ENCODE peak calls at places on chromosomes 5 and 9, in five cellular contexts. Z is endothelial cell of umbilical vein, P is GM23248, J is SK-N-SH, Q is IMR-90. I is an unnamed sample.

GRCh38 chr9:111754800-111755199 is 39.9 kb downstream of the SHOC1 start:
- DNase-seq in P (no peak), Q (no peak), Z (no peak), J (no peak), I (no peak)

GRCh38 chr5:50730336-50730735 is 63.9 kb downstream of the PARP8 start:
- DNase-seq in Q (no peak), Z (no peak), P (no peak), J (no peak), I (no peak)

GRCh38 chr9:124264812-124265211 is 7.1 kb downstream of the NEK6 start:
- DNase-seq in P (no peak), J (no peak), Z (no peak), Q (peak), I (peak)

GRCh38 chr5:66661149-66661548 is 65.0 kb downstream of the MAST4 start:
- DNase-seq in P (peak), J (no peak), Q (peak), Z (no peak), I (no peak)

GRCh38 chr5:74865293-74865798 is 841 bp downstream of the FAM169A start:
- DNase-seq in J (peak), P (no peak), Q (no peak), Z (no peak), I (no peak)

GRCh38 chr5:157126-157715 is 34.1 kb upstream of the LRRC14B start:
- DNase-seq in Q (no peak), P (no peak), J (no peak), Z (no peak), I (peak)

GRCh38 chr5:93621340-93621872 is 38.4 kb downstream of the NR2F1 start:
- DNase-seq in P (no peak), Z (peak), J (peak), Q (peak), I (peak)

GRCh38 chr5:17343675-17344074 is 126.2 kb downstream of the BASP1 start:
- DNase-seq in Z (peak), Q (peak), P (peak), J (no peak), I (peak)

GRCh38 chr5:68299575-68299974 is 84.0 kb downstream of the PIK3R1 start:
- DNase-seq in J (no peak), P (no peak), Z (no peak), Q (peak), I (no peak)

GRCh38 chr9:114372971-114373591 is 14.7 kb downstream of the AKNA start:
- DNase-seq in J (no peak), Q (no peak), Z (no peak), P (no peak), I (no peak)

GRCh38 chr5:1288439-1289335 is 6.2 kb downstream of the TERT start:
- DNase-seq in Z (no peak), Q (no peak), J (no peak), P (no peak), I (peak)

GRCh38 chr5:68290260-68290674 is 74.7 kb downstream of the PIK3R1 start:
- DNase-seq in Z (no peak), Q (peak), J (peak), P (peak), I (peak)

GRCh38 chr5:148476302-148476701 is 92.5 kb downstream of the FBXO38 start:
- DNase-seq in Z (no peak), J (no peak), Q (no peak), P (no peak), I (no peak)

GRCh38 chr5:105413406-105413990 is 1850.9 kb upstream of the NUDT12 start:
- DNase-seq in Z (no peak), P (no peak), J (no peak), Q (no peak), I (peak)

GRCh38 chr5:132237670-132238069 is 10.0 kb upstream of the P4HA2 start:
- DNase-seq in J (no peak), Z (no peak), P (no peak), Q (no peak), I (no peak)

GRCh38 chr9:99666571-99666970 is 155.1 kb upstream of the NR4A3 start:
- DNase-seq in J (peak), Q (no peak), Z (no peak), P (no peak), I (no peak)

GRCh38 chr9:30711591-30711990 is 1672.9 kb upstream of the ACO1 start:
- DNase-seq in P (no peak), Q (no peak), Z (no peak), J (no peak), I (no peak)

GRCh38 chr9:121670447-121670846 is 19.0 kb downstream of the DAB2IP start:
- DNase-seq in J (no peak), Q (peak), P (peak), Z (no peak), I (peak)

GRCh38 chr9:132991351-132992300 is 13.1 kb downstream of the GFI1B start:
- DNase-seq in Z (no peak), P (no peak), Q (no peak), J (peak), I (no peak)

GRCh38 chr5:14148890-14149671 is 5.9 kb downstream of the TRIO start:
- DNase-seq in P (no peak), J (no peak), Z (no peak), Q (no peak), I (no peak)

GRCh38 chr5:1111727-1112289 is at the start of gene SLC12A7:
- DNase-seq in Z (peak), P (peak), Q (no peak), J (peak), I (peak)

GRCh38 chr9:125755340-125755739 is 8.2 kb downstream of the PBX3 start:
- DNase-seq in Z (no peak), P (no peak), Q (no peak), J (peak), I (no peak)

GRCh38 chr9:131696163-131696439 is 43.8 kb downstream of the RAPGEF1 start:
- DNase-seq in Q (no peak), Z (no peak), J (no peak), P (no peak), I (no peak)

GRCh38 chr5:168290902-168291280 is 554 bp upstream of the WWC1 start:
- DNase-seq in Z (no peak), Q (no peak), J (no peak), P (no peak), I (no peak)

GRCh38 chr5:1414311-1415058 is 30.8 kb downstream of the SLC6A3 start:
- DNase-seq in J (peak), Z (no peak), P (peak), Q (no peak), I (no peak)

GRCh38 chr5:142749321-142749720 is 20.9 kb upstream of the ARHGAP26 start:
- DNase-seq in Q (peak), P (peak), Z (peak), J (no peak), I (no peak)

GRCh38 chr9:128899566-128900322 is 17.8 kb downstream of the LRRC8A start:
- DNase-seq in Z (no peak), J (no peak), P (peak), Q (no peak), I (peak)

GRCh38 chr5:181100121-181101015 is 30.6 kb downstream of the OR2V1 start:
- DNase-seq in Z (peak), J (peak), Q (no peak), P (peak), I (no peak)

GRCh38 chr9:132994410-132995120 is 16.1 kb downstream of the GFI1B start:
- DNase-seq in P (peak), Z (no peak), Q (peak), J (peak), I (no peak)

GRCh38 chr9:129595323-129595741 is 25.6 kb downstream of the C9orf50 start:
- DNase-seq in P (peak), Q (peak), J (no peak), Z (no peak), I (peak)

GRCh38 chr5:149838881-149839739 is 105.5 kb downstream of the PDE6A start:
- DNase-seq in J (no peak), Z (no peak), P (peak), Q (peak), I (peak)

GRCh38 chr9:81771606-81772005 is 82.3 kb upstream of the TLE1 start:
- DNase-seq in P (peak), Q (peak), Z (peak), J (peak), I (peak)

GRCh38 chr9:8963882-8964281 is 1164.3 kb upstream of the DMAC1 start:
- DNase-seq in J (no peak), Z (no peak), P (no peak), Q (no peak), I (no peak)

GRCh38 chr5:36876965-36877666 is 547 bp downstream of the NIPBL start:
- DNase-seq in P (peak), J (peak), Q (peak), Z (peak), I (peak)

GRCh38 chr5:54794437-54794970 is 190.9 kb downstream of the ESM1 start:
- DNase-seq in J (no peak), Z (no peak), Q (no peak), P (no peak), I (no peak)

DNA sequence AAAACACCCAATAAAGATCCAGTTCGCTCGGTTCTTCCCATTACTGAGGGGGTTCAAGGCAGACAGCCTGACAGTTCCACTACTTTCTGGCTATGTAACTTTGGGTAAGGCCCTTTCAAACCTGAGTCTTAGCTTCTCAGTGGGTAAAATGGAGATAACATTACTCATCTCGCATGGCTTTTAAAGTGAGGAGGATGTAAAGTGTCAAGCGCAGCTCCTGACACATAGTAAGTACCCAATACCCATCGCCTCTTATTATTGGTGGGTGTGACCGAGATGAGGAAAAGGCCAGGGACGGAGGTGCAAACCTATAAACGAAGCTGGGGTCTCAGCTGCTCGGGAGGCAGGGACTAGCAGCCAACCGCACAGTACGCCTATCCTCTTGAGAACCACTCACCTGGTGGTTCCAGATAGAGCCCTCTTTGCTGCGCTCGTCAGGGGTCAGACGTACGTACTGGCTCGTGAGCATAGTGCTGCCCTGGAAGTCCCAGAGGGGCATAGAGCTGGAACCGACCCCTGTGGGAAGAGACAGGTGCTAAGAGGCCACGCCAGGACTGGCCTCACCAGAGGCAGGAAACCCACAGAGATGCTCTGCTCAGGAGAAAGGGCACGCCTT is 584 bp downstream of the LMAN2 start:
- DNase-seq in J (no peak), P (peak), Q (no peak), Z (no peak), I (peak)
- H3K4me2 ChIP-seq in J (peak), P (peak), Q (peak), Z (peak), I (peak)

GRCh38 chr5:175356428-175356827 is 87.6 kb downstream of the DRD1 start:
- DNase-seq in Z (no peak), P (no peak), Q (no peak), J (no peak), I (no peak)

GRCh38 chr5:175353876-175354275 is 90.1 kb downstream of the DRD1 start:
- DNase-seq in Q (peak), Z (no peak), P (no peak), J (no peak), I (no peak)

GRCh38 chr5:175354961-175355360 is 89.0 kb downstream of the DRD1 start:
- DNase-seq in J (no peak), P (no peak), Z (no peak), Q (no peak), I (no peak)

GRCh38 chr5:175363300-175363699 is 80.7 kb downstream of the DRD1 start:
- DNase-seq in Q (no peak), P (no peak), J (no peak), Z (no peak), I (no peak)

GRCh38 chr5:175357995-175358394 is 86.0 kb downstream of the DRD1 start:
- DNase-seq in Z (no peak), P (no peak), Q (no peak), J (no peak), I (no peak)
- H3K4me3 ChIP-seq in Z (no peak), P (no peak), Q (no peak), J (no peak), I (no peak)

DNA sequence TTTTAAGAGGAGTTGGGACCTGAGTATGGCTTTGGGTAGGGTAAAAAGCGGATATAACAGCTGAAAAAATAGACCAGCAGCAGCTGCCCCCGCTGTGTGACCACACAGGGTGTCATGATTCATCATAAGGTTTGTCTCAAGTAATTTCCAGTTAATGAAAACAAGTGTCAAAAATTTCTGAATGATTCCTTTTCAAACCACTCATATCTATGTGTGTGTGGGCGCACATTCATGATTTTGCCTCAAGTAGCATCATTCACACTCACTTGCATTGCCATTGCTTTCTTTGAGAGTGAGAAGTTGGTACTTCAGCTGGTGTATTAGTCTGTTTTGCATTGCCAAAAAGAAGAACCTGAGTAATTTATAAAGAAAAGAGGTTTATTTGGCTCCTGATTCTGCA is 12.1 kb upstream of the TNFAIP8 start:
- DNase-seq in P (no peak), Q (peak), J (no peak), Z (no peak), I (no peak)
- H3K27ac ChIP-seq in P (no peak), Q (no peak), J (no peak), Z (no peak), I (no peak)

GRCh38 chr5:38291355-38291754 is 33.0 kb downstream of the EGFLAM start:
- DNase-seq in P (no peak), J (no peak), Z (no peak), Q (no peak), I (no peak)
- H3K4me2 ChIP-seq in P (no peak), J (no peak), Z (no peak), Q (no peak), I (no peak)

GRCh38 chr9:86351897-86352296 is 2.3 kb downstream of the TUT7 start:
- DNase-seq in P (no peak), Q (no peak), J (no peak), Z (peak), I (no peak)
- H3K4me3 ChIP-seq in P (peak), Q (no peak), J (peak), Z (peak), I (peak)

DNA sequence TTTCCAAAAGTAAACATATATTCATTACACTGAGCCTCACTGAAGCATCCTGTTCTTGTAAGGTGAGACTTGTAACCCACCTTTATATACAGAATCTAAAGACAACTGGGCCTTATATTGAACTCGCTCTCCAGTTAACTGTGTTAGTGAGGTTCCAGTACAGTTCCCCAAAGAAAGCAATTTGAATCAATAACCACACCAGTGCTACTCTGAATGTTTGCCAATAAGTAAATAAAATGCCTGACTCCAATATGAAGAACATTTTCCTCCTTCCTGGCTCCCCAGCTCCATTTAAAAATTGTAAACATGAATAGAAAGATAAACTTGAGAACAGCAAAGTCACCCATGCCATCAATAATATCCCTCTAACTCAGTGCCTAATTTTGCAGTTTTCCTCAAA is 50.1 kb downstream of the FBXW11 start:
- DNase-seq in J (no peak), Z (no peak), Q (no peak), P (no peak), I (no peak)
- H3K27ac ChIP-seq in J (no peak), Z (no peak), Q (no peak), P (no peak), I (no peak)

GRCh38 chr5:119396265-119396664 is 40.4 kb downstream of the TNFAIP8 start:
- DNase-seq in Q (no peak), Z (no peak), P (no peak), J (no peak), I (no peak)
- H3K4me2 ChIP-seq in Q (no peak), Z (no peak), P (no peak), J (no peak), I (no peak)

GRCh38 chr5:76415855-76416254 is 12.8 kb downstream of the IQGAP2 start:
- DNase-seq in Q (no peak), J (no peak), P (no peak), Z (no peak), I (no peak)
- H3K4me3 ChIP-seq in Q (no peak), J (no peak), P (no peak), Z (no peak), I (no peak)

I was measured in osteoblast.